ENCODE peak calls at places on chromosomes 7 and 10, in ten cellular contexts. D, Q, C, R, F, Z, E, H, M and U are unnamed samples. For H3K9me3, the result is how much of the 10 kb centered on the place peaks cover.

GRCh38 chr7:1021366-1021765 is 23.0 kb upstream of the GPR146 start:
- DNase-seq in Z (no peak), E (peak), F (no peak), R (no peak), D (no peak), Q (peak), H (no peak), M (no peak), C (no peak), U (no peak)

GRCh38 chr10:27256790-27257189 is 16.2 kb upstream of the ACBD5 start:
- DNase-seq in R (no peak), H (no peak), E (no peak), M (no peak), D (no peak), Z (no peak), Q (no peak), C (no peak), F (no peak), U (no peak)

GRCh38 chr7:112802406-112802805 is 12.2 kb upstream of the TMEM168 start:
- DNase-seq in H (no peak), Q (no peak), D (no peak), Z (no peak), M (no peak), F (no peak), R (no peak), C (no peak), E (no peak), U (no peak)

GRCh38 chr10:42971251-42971599 is 105.6 kb upstream of the RET start:
- DNase-seq in F (no peak), D (no peak), R (no peak), E (no peak), C (no peak), Z (no peak), Q (no peak), H (no peak), M (no peak), U (no peak)

GRCh38 chr10:69316313-69317059 is 38.2 kb downstream of the HK1 start:
- DNase-seq in E (no peak), D (no peak), R (no peak), M (peak), Q (peak), Z (no peak), F (peak), C (no peak), H (no peak), U (no peak)

GRCh38 chr10:125549656-125550055 is 133.3 kb downstream of the TEX36 start:
- DNase-seq in R (no peak), Q (no peak), D (no peak), C (no peak), Z (no peak), E (no peak), M (no peak), H (no peak), F (no peak), U (no peak)

GRCh38 chr10:63346015-63346441 is 119.7 kb downstream of the JMJD1C start:
- DNase-seq in C (no peak), M (peak), Z (no peak), E (no peak), R (no peak), H (no peak), D (no peak), F (peak), Q (no peak), U (no peak)

GRCh38 chr10:36531621-36532020 is 593.8 kb upstream of the ANKRD30A start:
- DNase-seq in H (no peak), E (no peak), M (peak), D (no peak), Z (no peak), C (no peak), Q (no peak), F (peak), R (no peak), U (no peak)

GRCh38 chr7:93194368-93194767 is 31.9 kb downstream of the HEPACAM2 start:
- DNase-seq in D (no peak), M (peak), E (no peak), Z (no peak), C (no peak), Q (no peak), R (no peak), H (no peak), F (peak), U (no peak)

GRCh38 chr10:18233775-18234174 is 93.6 kb downstream of the CACNB2 start:
- DNase-seq in Z (no peak), H (no peak), D (no peak), M (no peak), R (no peak), F (no peak), Q (no peak), E (peak), C (no peak), U (no peak)

GRCh38 chr7:37110641-37111421 is 337.8 kb downstream of the ELMO1 start:
- DNase-seq in R (no peak), C (no peak), F (no peak), Q (no peak), M (peak), Z (no peak), E (no peak), H (no peak), D (no peak), U (no peak)

GRCh38 chr10:11225935-11226334 is 208.3 kb downstream of the CELF2 start:
- DNase-seq in H (no peak), Q (no peak), C (peak), R (no peak), F (no peak), D (peak), E (no peak), M (no peak), Z (peak), U (peak)

GRCh38 chr7:111364413-111364812 is 197.9 kb downstream of the IMMP2L start:
- DNase-seq in C (no peak), M (peak), D (no peak), Q (no peak), R (no peak), H (no peak), E (no peak), Z (no peak), F (peak), U (no peak)

GRCh38 chr7:158975526-158976467 is 119.4 kb downstream of the DYNC2I1 start:
- DNase-seq in E (no peak), Z (no peak), H (no peak), M (peak), C (peak), F (no peak), D (no peak), Q (no peak), R (no peak), U (no peak)

GRCh38 chr7:21013765-21014502 is 227.2 kb upstream of the SP8 start:
- DNase-seq in D (no peak), H (no peak), Z (no peak), F (no peak), Q (no peak), C (no peak), R (no peak), M (no peak), E (no peak), U (no peak)

GRCh38 chr7:44378744-44379143 is 53.4 kb upstream of the CAMK2B start:
- DNase-seq in H (no peak), C (no peak), Z (no peak), D (no peak), Q (no peak), F (peak), R (no peak), E (no peak), M (peak), U (no peak)

GRCh38 chr7:71017602-71018001 is 114.3 kb upstream of the GALNT17 start:
- DNase-seq in E (no peak), Z (no peak), M (no peak), Q (no peak), R (no peak), D (no peak), H (no peak), C (no peak), F (no peak), U (no peak)
- H3K9me3 ChIP-seq in E (under half), Z (under half), M (under half), Q (under half), R (under half), D (under half), H (under half), C (under half), F (under half), U (under half)

GRCh38 chr7:71216211-71216610 is 84.3 kb downstream of the GALNT17 start:
- DNase-seq in Q (no peak), R (no peak), Z (no peak), C (no peak), H (no peak), E (no peak), D (no peak), M (no peak), F (no peak), U (no peak)

GRCh38 chr7:71208881-71209280 is 76.9 kb downstream of the GALNT17 start:
- DNase-seq in F (no peak), R (no peak), Q (no peak), M (no peak), C (no peak), H (no peak), D (no peak), Z (no peak), E (no peak), U (no peak)

GRCh38 chr7:71206183-71206582 is 74.2 kb downstream of the GALNT17 start:
- DNase-seq in C (no peak), D (no peak), M (no peak), Q (no peak), E (no peak), Z (no peak), H (no peak), R (no peak), F (no peak), U (no peak)

DNA sequence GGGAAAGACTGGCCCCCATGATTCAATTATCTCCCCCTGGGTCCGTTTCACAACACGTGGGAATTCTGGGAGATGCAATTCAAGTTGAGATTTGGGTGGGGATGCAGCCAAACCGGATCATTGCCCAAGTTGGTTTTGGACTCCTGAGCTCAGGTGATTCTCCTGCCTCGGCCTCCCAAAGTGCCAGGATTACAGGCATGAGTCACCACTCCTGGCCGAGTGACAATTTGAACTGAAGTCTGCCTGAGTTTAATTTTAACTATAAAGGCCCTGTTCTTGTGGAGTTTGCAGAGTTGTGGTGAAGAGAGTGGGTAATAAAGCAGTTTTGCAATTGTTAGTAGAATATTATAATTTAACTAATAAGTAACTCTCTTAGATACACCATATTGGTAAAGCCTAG is 78.3 kb downstream of the GALNT17 start:
- DNase-seq in D (no peak), R (no peak), Z (no peak), C (no peak), Q (no peak), E (no peak), H (no peak), M (no peak), F (no peak), U (no peak)
- H3K9me3 ChIP-seq in D (under half), R (under half), Z (under half), C (under half), Q (under half), E (under half), H (under half), M (under half), F (under half), U (under half)

DNA sequence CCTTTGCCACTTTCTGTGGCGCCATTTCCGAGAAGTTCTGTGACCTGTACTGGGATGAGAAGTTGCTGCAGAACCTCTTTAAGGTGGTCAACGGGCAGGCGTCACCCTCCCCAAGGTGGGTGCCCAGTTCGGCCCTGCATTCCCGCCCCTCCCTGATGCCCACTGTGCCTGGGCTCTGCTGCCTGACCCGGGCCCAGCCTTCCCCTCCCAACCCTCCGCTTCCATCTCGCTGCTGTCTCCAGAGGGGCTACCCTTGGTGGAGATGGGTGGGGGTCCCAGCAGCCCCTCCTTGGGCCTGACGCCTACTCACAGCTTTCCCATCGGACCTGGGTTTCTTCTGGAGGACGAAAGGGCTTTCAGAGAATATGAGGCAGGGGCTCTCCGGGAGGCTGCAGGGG is 30.5 kb upstream of the UTF1 start:
- DNase-seq in C (no peak), Z (no peak), R (no peak), F (no peak), D (no peak), H (no peak), M (no peak), Q (no peak), E (no peak), U (no peak)
- H3K9me3 ChIP-seq in C (under half), Z (under half), R (under half), F (under half), D (under half), H (under half), M (under half), Q (under half), E (under half), U (under half)

DNA sequence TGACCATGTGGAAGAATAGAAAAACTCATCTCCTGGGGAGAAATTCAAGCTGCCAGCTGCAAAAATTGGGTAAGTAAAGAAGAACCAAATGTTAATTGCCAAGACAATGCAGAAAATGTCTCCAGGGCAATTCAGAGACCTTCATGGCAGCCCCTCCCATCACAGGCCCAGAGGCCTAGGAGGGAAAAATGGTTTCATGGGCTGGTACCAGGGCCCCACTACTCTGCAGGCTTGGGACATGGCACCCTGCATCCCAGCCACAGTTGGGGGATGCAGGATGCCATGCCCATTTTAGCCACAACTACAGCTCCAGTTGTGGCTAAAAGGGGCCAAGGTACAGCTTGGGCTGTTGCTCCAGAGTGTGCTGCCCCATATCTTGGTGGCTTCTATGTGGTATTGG is 20.9 kb upstream of the MKLN1 start:
- DNase-seq in Z (no peak), Q (no peak), D (no peak), H (no peak), C (no peak), E (no peak), R (no peak), F (no peak), M (no peak), U (no peak)
- H3K9me3 ChIP-seq in Z (under half), Q (under half), D (under half), H (under half), C (under half), E (under half), R (under half), F (under half), M (under half), U (under half)

DNA sequence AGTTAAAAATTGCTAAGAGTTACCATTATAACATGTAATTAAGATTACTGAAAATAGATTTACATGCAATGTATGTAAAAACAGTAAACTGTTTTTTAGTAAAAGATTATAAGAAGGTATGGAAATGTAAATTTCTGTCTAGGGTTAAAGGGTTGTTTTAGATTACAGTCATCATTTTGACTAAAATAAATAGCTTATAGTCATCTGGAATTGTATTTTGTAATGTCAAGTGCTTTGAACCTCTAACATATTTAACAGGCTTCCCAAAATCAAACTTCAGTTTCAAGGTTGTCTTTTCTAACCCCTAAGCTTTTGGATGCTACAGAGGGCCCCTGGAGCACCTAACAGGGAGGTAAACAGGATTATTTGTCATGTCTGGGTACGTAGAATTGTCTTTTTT is 35.0 kb upstream of the ZNF746 start:
- DNase-seq in C (no peak), M (no peak), E (no peak), Z (no peak), D (no peak), Q (no peak), F (no peak), H (no peak), R (no peak), U (no peak)
- H3K9me3 ChIP-seq in C (under half), M (half or more), E (under half), Z (under half), D (under half), Q (half or more), F (under half), H (under half), R (under half), U (under half)

GRCh38 chr7:127888411-127888810 is 142.8 kb downstream of the LRRC4 start:
- DNase-seq in C (no peak), Z (no peak), Q (no peak), M (no peak), F (no peak), R (no peak), H (no peak), E (no peak), D (no peak), U (no peak)
- H3K9me3 ChIP-seq in C (under half), Z (under half), Q (under half), M (under half), F (under half), R (under half), H (under half), E (under half), D (under half), U (under half)

GRCh38 chr7:99115379-99115778 is 28.5 kb downstream of the SMURF1 start:
- DNase-seq in M (no peak), R (no peak), C (no peak), D (no peak), Z (no peak), F (no peak), E (no peak), Q (no peak), H (no peak), U (no peak)
- H3K9me3 ChIP-seq in M (under half), R (under half), C (under half), D (under half), Z (under half), F (under half), E (under half), Q (under half), H (under half), U (under half)

DNA sequence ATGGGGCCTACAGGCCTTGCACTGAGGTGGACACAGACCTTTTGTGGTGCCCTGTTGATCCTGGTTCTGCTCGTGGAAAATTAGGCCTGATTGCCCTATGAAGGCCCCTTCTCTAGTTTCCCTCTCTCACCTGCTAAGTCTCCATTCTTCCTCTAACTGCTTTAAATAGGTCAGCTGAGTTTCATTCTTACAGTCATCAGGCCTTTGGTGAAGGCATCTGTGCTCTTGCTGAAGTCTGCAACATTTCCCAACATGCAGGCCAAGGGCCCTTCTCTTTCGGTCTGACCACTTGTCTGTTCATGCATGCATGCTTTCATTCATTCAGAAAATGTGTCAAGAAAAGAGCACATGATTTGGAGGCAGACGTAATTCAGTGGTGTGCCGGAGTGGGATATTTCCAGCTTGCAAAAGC is 244.0 kb downstream of the BUB3 start:
- DNase-seq in D (no peak), Q (no peak), R (peak), H (no peak), Z (no peak), E (no peak), F (no peak), M (no peak), C (peak), U (no peak)
- H3K9me3 ChIP-seq in D (under half), Q (under half), R (under half), H (under half), Z (under half), E (under half), F (under half), M (under half), C (under half), U (under half)

GRCh38 chr10:37679465-37679864 is 177.9 kb downstream of the ZNF248 start:
- DNase-seq in Z (no peak), E (no peak), H (no peak), F (no peak), C (no peak), R (no peak), M (no peak), D (no peak), Q (no peak), U (no peak)

GRCh38 chr10:37681617-37681999 is 175.8 kb downstream of the ZNF248 start:
- DNase-seq in M (no peak), E (no peak), D (no peak), H (no peak), Q (no peak), Z (no peak), F (no peak), R (no peak), C (no peak), U (no peak)

GRCh38 chr10:37682617-37683016 is 174.8 kb downstream of the ZNF248 start:
- DNase-seq in F (no peak), H (no peak), M (no peak), C (no peak), Z (no peak), E (no peak), R (no peak), Q (no peak), D (no peak), U (no peak)

GRCh38 chr10:37680716-37681616 is 176.4 kb downstream of the ZNF248 start:
- DNase-seq in F (no peak), C (no peak), M (no peak), Q (no peak), R (no peak), D (no peak), E (no peak), H (no peak), Z (no peak), U (no peak)

DNA sequence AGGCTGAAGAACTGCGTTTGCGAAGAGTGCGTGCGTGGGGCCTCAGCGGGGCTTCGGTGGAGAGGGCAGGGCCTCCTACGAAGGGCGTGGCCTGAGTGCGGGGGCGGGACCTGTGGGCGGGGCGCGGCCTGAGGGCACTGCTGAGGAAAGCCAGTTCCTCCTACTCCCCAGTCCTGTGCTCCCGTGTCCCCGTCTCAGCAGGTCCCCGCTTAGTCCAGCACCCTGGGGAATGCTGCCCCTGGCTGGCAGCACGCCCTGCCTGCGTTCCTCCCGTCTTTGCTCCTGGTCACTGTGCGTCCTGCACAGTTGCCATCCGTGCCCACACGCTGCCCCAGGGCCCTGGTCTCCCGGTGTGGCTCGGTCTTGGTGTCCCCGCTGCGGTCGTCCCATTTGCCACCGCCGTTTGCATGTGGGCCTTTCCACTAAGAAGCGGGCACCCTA is 177.1 kb downstream of the ZNF248 start:
- DNase-seq in E (no peak), Z (no peak), F (no peak), Q (no peak), H (no peak), M (no peak), C (no peak), D (no peak), R (no peak), U (no peak)
- H3K9me3 ChIP-seq in E (under half), Z (under half), F (under half), Q (under half), H (under half), M (under half), C (under half), D (under half), R (under half), U (under half)